ENCODE peak calls at places on chromosomes 11 and 22, in eight cellular contexts. S, V, E, L, B, F, N and T are unnamed samples.

GRCh38 chr11:13073119-13073981 is 64.2 kb downstream of the RASSF10 start:
- DNase-seq in V (no peak), N (no peak), L (no peak), F (no peak), B (no peak), S (peak), E (peak), T (no peak)

GRCh38 chr11:114774599-114775365 is 96.5 kb downstream of the NXPE2 start:
- DNase-seq in L (no peak), B (peak), E (peak), V (peak), F (peak), S (peak), N (no peak), T (peak)

GRCh38 chr11:118610220-118610772 is 2.9 kb downstream of the PHLDB1 start:
- DNase-seq in F (no peak), S (no peak), V (no peak), E (no peak), B (no peak), N (no peak), L (peak), T (no peak)

GRCh38 chr11:92607969-92608711 is 361.3 kb upstream of the MTNR1B start:
- DNase-seq in S (no peak), L (no peak), V (no peak), F (no peak), B (no peak), E (no peak), N (no peak), T (no peak)

GRCh38 chr11:9155930-9156329 is 64.5 kb upstream of the SCUBE2 start:
- DNase-seq in L (no peak), V (no peak), N (no peak), B (no peak), E (no peak), S (no peak), F (no peak), T (no peak)

GRCh38 chr11:38323961-38324761 is 1726.1 kb upstream of the RAG2 start:
- DNase-seq in E (no peak), N (no peak), V (no peak), S (no peak), F (no peak), L (no peak), B (no peak), T (no peak)

GRCh38 chr11:16561150-16561549 is 177.3 kb upstream of the C11orf58 start:
- DNase-seq in F (no peak), V (no peak), E (no peak), S (peak), N (no peak), L (no peak), B (no peak), T (no peak)

GRCh38 chr11:34624069-34624468 is 3.2 kb downstream of the EHF start:
- DNase-seq in F (no peak), L (no peak), V (peak), N (no peak), S (no peak), B (peak), E (no peak), T (peak)

GRCh38 chr11:69260622-69261021 is 33.3 kb upstream of the MYEOV start:
- DNase-seq in F (no peak), V (no peak), B (no peak), S (peak), N (no peak), E (no peak), L (no peak), T (no peak)

GRCh38 chr11:80388536-80388935 is 947.7 kb upstream of the TENM4 start:
- DNase-seq in F (no peak), E (no peak), V (no peak), B (no peak), S (no peak), L (no peak), N (no peak), T (no peak)

GRCh38 chr22:30561402-30562154 is 12.9 kb downstream of the GAL3ST1 start:
- DNase-seq in E (no peak), F (no peak), N (no peak), V (no peak), S (peak), B (no peak), L (no peak), T (no peak)

GRCh38 chr22:24845036-24845918 is 39.3 kb downstream of the SGSM1 start:
- DNase-seq in E (no peak), S (peak), F (peak), L (no peak), V (peak), B (no peak), N (no peak), T (no peak)

GRCh38 chr22:19213001-19213400 is 34.5 kb upstream of the SLC25A1 start:
- DNase-seq in L (no peak), N (no peak), F (no peak), S (no peak), V (no peak), B (no peak), E (no peak), T (no peak)

GRCh38 chr11:133821776-133822175 is 23.5 kb downstream of the SPATA19 start:
- DNase-seq in N (peak), B (peak), V (peak), E (no peak), S (no peak), L (no peak), F (no peak), T (peak)